ENCODE peak calls at places on chromosomes 6 and 20, in five cellular contexts. E, Z, L, I and K are unnamed samples.

GRCh38 chr20:51172558-51173428 is 149.9 kb upstream of the KCNG1 start:
- DNase-seq in E (no peak), Z (no peak), L (no peak), I (no peak), K (no peak)

GRCh38 chr6:90610291-90610670 is 23.4 kb upstream of the MAP3K7 start:
- DNase-seq in I (peak), L (no peak), Z (no peak), E (no peak), K (no peak)

GRCh38 chr6:13794184-13794583 is 20.2 kb downstream of the MCUR1 start:
- DNase-seq in I (peak), E (no peak), L (no peak), Z (no peak), K (no peak)

GRCh38 chr6:169238766-169239165 is 14.9 kb downstream of the THBS2 start:
- DNase-seq in E (no peak), I (no peak), L (no peak), Z (no peak), K (no peak)

GRCh38 chr6:36120979-36121706 is 9.2 kb upstream of the MAPK13 start:
- DNase-seq in L (no peak), I (peak), Z (peak), E (peak), K (peak)

GRCh38 chr6:90610671-90611542 is 24.0 kb upstream of the MAP3K7 start:
- DNase-seq in L (peak), Z (peak), E (no peak), I (peak), K (no peak)

GRCh38 chr20:53608456-53609413 is 15.1 kb upstream of the ZNF217 start:
- DNase-seq in Z (no peak), I (no peak), E (no peak), L (no peak), K (no peak)

GRCh38 chr20:58875541-58876134 is 23.1 kb downstream of the GNAS start:
- DNase-seq in I (peak), L (no peak), E (no peak), Z (no peak), K (no peak)

GRCh38 chr6:31079656-31080261 is 32.6 kb downstream of the C6orf15 start:
- DNase-seq in Z (peak), I (peak), L (peak), E (peak), K (peak)

GRCh38 chr20:22303523-22303922 is 280.8 kb downstream of the FOXA2 start:
- DNase-seq in L (no peak), I (peak), Z (no peak), E (no peak), K (no peak)

GRCh38 chr20:37911838-37912273 is 8.9 kb downstream of the VSTM2L start:
- DNase-seq in L (no peak), Z (no peak), I (peak), E (no peak), K (no peak)

GRCh38 chr20:63103402-63104311 is 96.9 kb upstream of the BHLHE23 start:
- DNase-seq in E (no peak), L (no peak), Z (no peak), I (no peak), K (peak)

GRCh38 chr6:144036064-144036873 is 28.2 kb upstream of the PLAGL1 start:
- DNase-seq in E (peak), L (peak), Z (no peak), I (peak), K (no peak)

GRCh38 chr6:157329829-157330228 is 6.5 kb upstream of the TMEM242 start:
- DNase-seq in I (peak), E (no peak), Z (no peak), L (no peak), K (no peak)

GRCh38 chr6:31356216-31356945 is 598 bp downstream of the HLA-B start:
- DNase-seq in I (peak), L (no peak), Z (peak), E (no peak), K (peak)

GRCh38 chr6:79260772-79261171 is 26.3 kb upstream of the HMGN3 start:
- DNase-seq in E (no peak), I (no peak), Z (no peak), L (no peak), K (no peak)

GRCh38 chr6:101275251-101275650 is 118.3 kb upstream of the GRIK2 start:
- DNase-seq in L (no peak), E (no peak), Z (no peak), I (no peak), K (no peak)